ENCODE peak calls at places on chromosomes 1 and 21, in eight cellular contexts. P is A549, E is breast epithelium, D is IMR-90, W is cardiac muscle cell, L is tibial nerve, T is mesendoderm, V is heart left ventricle. F is an unnamed sample.

GRCh38 chr1:942411-942821 is 16.6 kb downstream of the NOC2L start:
- DNase-seq in T (peak; percentile 71), P (peak; percentile 48), E (no peak), W (peak; percentile 63), D (no peak), V (no peak), L (no peak), F (peak; percentile 73)

GRCh38 chr1:203327684-203328457 is 22.6 kb downstream of the BTG2 start:
- DNase-seq in P (peak; percentile 78), D (peak; percentile 53), E (no peak), L (peak; percentile 66), W (peak; percentile 50), V (no peak), T (peak; percentile 90), F (peak; percentile 69)

GRCh38 chr1:202987922-202988583 is 19.1 kb upstream of the TMEM183A start:
- DNase-seq in E (no peak), T (no peak), W (no peak), P (no peak), D (no peak), L (no peak), V (no peak), F (no peak)

GRCh38 chr1:64240209-64240608 is 36.8 kb downstream of the UBE2U start:
- DNase-seq in D (peak; percentile 49), E (no peak), P (no peak), L (no peak), W (no peak), V (no peak), T (peak; percentile 47), F (no peak)

GRCh38 chr1:219312967-219313366 is 139.3 kb downstream of the LYPLAL1 start:
- DNase-seq in E (no peak), V (no peak), L (no peak), P (peak; percentile 73), W (no peak), T (no peak), D (peak; percentile 92), F (peak; percentile 42)

GRCh38 chr1:40421694-40422384 is 28.4 kb upstream of the ZFP69B start:
- DNase-seq in L (peak; percentile 39), T (no peak), D (peak; percentile 23), W (no peak), E (no peak), V (no peak), P (no peak), F (no peak)

GRCh38 chr1:34915521-34915920 is 13.9 kb downstream of the DLGAP3 start:
- DNase-seq in L (no peak), P (no peak), E (no peak), V (no peak), D (no peak), W (peak; percentile 13), T (no peak), F (no peak)

GRCh38 chr1:38028105-38028591 is 15.6 kb downstream of the UTP11 start:
- DNase-seq in D (no peak), P (no peak), L (no peak), T (peak; percentile 45), E (no peak), W (no peak), V (no peak), F (no peak)

GRCh38 chr1:24150228-24151174 is 7.6 kb upstream of the IL22RA1 start:
- DNase-seq in T (peak; percentile 96), W (peak; percentile 88), P (peak; percentile 89), L (peak; percentile 94), E (peak; percentile 94), D (peak; percentile 67), V (peak; percentile 81), F (peak; percentile 88)

GRCh38 chr1:212699104-212699838 is 369 bp downstream of the BATF3 start:
- DNase-seq in L (peak; percentile 26), W (peak; percentile 58), T (peak; percentile 81), D (peak; percentile 32), E (no peak), V (peak; percentile 26), P (peak; percentile 72), F (peak; percentile 52)

GRCh38 chr1:219938706-219939105 is 10.3 kb upstream of the SLC30A10 start:
- DNase-seq in L (no peak), E (no peak), P (no peak), W (no peak), V (no peak), T (no peak), D (peak; percentile 51), F (no peak)

DNA sequence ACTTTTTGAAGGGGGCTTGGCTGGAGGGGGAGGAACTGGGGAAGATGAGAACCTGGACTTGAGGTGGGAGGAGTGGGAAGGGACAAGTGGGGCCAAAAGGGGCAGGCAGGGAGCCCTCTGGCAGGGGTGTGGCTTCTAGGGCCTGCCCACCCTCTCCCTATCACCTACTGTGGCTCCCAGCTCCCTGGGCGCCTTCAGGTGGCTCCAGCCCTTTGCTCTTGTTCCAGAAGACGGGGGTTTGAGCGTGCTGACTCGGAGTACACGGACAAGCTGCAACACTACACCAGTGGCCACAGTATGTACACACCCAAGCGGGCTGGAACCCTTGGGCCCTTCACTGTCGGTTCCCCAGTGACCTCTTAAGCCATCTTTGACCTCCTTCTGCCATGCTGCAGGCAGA is 76.5 kb downstream of the LACTBL1 start:
- DNase-seq in V (no peak), E (no peak), D (no peak), T (no peak), P (no peak), W (no peak), L (no peak), F (no peak)
- H3K4me1 ChIP-seq in V (no peaks in the 10 kb centered on the region), E (no peaks in the 10 kb centered on the region), D (no peaks in the 10 kb centered on the region), T (no peaks in the 10 kb centered on the region), P (no peaks in the 10 kb centered on the region), W (peaks cover 4% of the 10 kb centered on the region), L (no peaks in the 10 kb centered on the region), F (no peaks in the 10 kb centered on the region)

DNA sequence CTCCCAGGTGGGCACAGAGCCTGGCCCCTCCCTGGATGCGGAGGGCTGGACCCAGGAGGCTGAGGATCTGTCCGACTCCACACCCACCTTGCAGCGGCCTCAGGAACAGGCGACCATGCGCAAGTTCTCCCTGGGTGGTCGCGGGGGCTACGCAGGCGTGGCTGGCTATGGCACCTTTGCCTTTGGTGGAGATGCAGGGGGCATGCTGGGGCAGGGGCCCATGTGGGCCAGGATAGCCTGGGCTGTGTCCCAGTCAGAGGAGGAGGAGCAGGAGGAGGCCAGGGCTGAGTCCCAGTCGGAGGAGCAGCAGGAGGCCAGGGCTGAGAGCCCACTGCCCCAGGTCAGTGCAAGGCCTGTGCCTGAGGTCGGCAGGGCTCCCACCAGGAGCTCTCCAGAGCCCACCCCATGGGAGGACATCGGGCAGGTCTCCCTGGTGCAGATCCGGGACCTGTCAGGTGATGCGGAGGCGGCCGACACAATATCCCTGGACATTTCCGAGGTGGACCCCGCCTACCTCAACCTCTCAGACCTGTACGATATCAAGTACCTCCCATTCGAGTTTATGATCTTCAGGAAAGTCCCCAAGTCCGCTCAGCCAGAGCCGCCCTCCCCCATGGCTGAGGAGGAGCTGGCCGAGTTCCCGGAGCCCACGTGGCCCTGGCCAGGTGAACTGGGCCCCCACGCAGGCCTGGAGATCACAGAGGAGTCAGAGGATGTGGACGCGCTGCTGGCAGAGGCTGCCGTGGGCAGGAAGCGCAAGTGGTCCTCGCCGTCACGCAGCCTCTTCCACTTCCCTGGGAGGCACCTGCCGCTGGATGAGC is 34.2 kb downstream of the TRIM11 start:
- DNase-seq in V (no peak), E (no peak), P (no peak), W (no peak), L (no peak), D (no peak), T (no peak), F (no peak)
- H3K27ac ChIP-seq in V (peak overlapping the region; percentile 86), E (no peak overlapping the region), P (no peak overlapping the region), W (peak overlapping the region; percentile 48), L (no peak overlapping the region), D (no peak overlapping the region), T (no peak overlapping the region), F (no peak overlapping the region)

GRCh38 chr21:45157932-45158331 is 83.6 kb downstream of the ADARB1 start:
- DNase-seq in V (no peak), L (no peak), T (no peak), W (no peak), P (no peak), E (peak; percentile 3), D (no peak), F (peak; percentile 19)

GRCh38 chr21:45154511-45155508 is 80.4 kb downstream of the ADARB1 start:
- DNase-seq in T (peak; percentile 88), W (peak; percentile 51), V (no peak), P (peak; percentile 18), E (peak; percentile 8), D (peak; percentile 87), L (no peak), F (peak; percentile 56)

GRCh38 chr21:45156459-45156858 is 82.1 kb downstream of the ADARB1 start:
- DNase-seq in D (no peak), T (no peak), P (no peak), L (no peak), W (no peak), V (no peak), E (peak; percentile 7), F (peak; percentile 28)

GRCh38 chr21:45153358-45154318 is 79.3 kb downstream of the ADARB1 start:
- DNase-seq in P (no peak), V (no peak), E (peak; percentile 14), T (no peak), L (no peak), D (peak; percentile 70), W (no peak), F (peak; percentile 24)

DNA sequence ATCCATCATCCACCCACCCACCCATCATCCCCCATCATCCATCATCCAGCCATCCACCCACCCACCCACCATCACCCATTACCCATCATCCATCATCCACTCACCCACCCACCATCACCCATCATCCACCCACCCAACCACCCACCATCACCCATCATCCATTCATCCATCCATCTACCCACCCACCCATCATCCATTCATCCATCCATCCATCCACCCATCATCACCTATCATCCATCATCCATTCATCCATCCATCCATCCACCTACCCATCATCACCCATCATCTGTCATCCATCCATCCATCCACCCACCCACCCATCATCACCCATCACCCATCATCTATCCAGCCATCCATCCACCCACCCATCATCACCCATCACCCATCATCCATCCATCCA is 81.5 kb downstream of the ADARB1 start:
- DNase-seq in D (no peak), V (no peak), T (no peak), E (peak; percentile 7), P (no peak), W (no peak), L (no peak), F (no peak)
- H3K4me1 ChIP-seq in D (peaks cover 16% of the 10 kb centered on the region), V (peaks cover 10% of the 10 kb centered on the region), T (peaks cover 5% of the 10 kb centered on the region), E (no peaks in the 10 kb centered on the region), P (no peaks in the 10 kb centered on the region), W (peaks cover 4% of the 10 kb centered on the region), L (no peaks in the 10 kb centered on the region), F (peaks cover 19% of the 10 kb centered on the region)

GRCh38 chr1:156123356-156124196 is 9.1 kb downstream of the LMNA start:
- DNase-seq in L (peak; percentile 93), D (peak; percentile 98), E (peak; percentile 99), V (peak; percentile 95), W (peak; percentile 96), T (peak; percentile 98), P (peak; percentile 95), F (peak; percentile 97)

GRCh38 chr1:156121441-156121840 is 6.9 kb downstream of the LMNA start:
- DNase-seq in W (no peak), P (no peak), V (no peak), L (no peak), E (no peak), D (no peak), T (no peak), F (no peak)

GRCh38 chr1:156124557-156125483 is 10.3 kb downstream of the LMNA start:
- DNase-seq in D (no peak), P (peak; percentile 85), V (peak; percentile 56), T (no peak), L (no peak), E (peak; percentile 70), W (no peak), F (no peak)

GRCh38 chr1:156122086-156122485 is 7.6 kb downstream of the LMNA start:
- DNase-seq in D (no peak), T (no peak), L (no peak), E (no peak), W (no peak), V (no peak), P (no peak), F (no peak)

GRCh38 chr1:156122519-156123355 is 8.2 kb downstream of the LMNA start:
- DNase-seq in D (peak; percentile 92), P (peak; percentile 87), T (peak; percentile 56), E (peak; percentile 73), W (peak; percentile 64), V (peak; percentile 90), L (peak; percentile 77), F (peak; percentile 90)
- H3K27ac ChIP-seq in D (peak overlapping the region; percentile 98), P (peak overlapping the region; percentile 98), T (peak overlapping the region; percentile 87), E (peak overlapping the region; percentile 98), W (peak overlapping the region; percentile 97), V (peak overlapping the region; percentile 98), L (peak overlapping the region; percentile 98), F (peak overlapping the region; percentile 96)